ENCODE peak calls at places on chromosomes 16 and 17, in six cellular contexts. T, Y, N, G, R and M are unnamed samples.

GRCh38 chr17:80845863-80846671 is 145.6 kb upstream of the CHMP6 start:
- DNase-seq in Y (no peak), N (peak), G (no peak), R (no peak), T (no peak), M (no peak)

GRCh38 chr16:29990883-29991570 is 4.4 kb downstream of the HIRIP3 start:
- DNase-seq in R (no peak), T (peak), Y (peak), N (no peak), G (no peak), M (no peak)

GRCh38 chr17:7405413-7405881 is 1.6 kb upstream of the TMEM256 start:
- DNase-seq in N (peak), Y (no peak), R (peak), T (no peak), G (no peak), M (no peak)

GRCh38 chr17:2683912-2684311 is 27.7 kb downstream of the CLUH start:
- DNase-seq in N (no peak), R (no peak), G (peak), T (no peak), Y (no peak), M (no peak)

GRCh38 chr17:79033741-79034501 is 10.0 kb downstream of the C1QTNF1 start:
- DNase-seq in N (no peak), Y (peak), R (no peak), G (peak), T (no peak), M (no peak)

GRCh38 chr17:77696151-77696719 is 262.3 kb upstream of the TNRC6C start:
- DNase-seq in N (peak), T (no peak), Y (no peak), G (no peak), R (no peak), M (no peak)

GRCh38 chr17:39653662-39654331 is 11.4 kb upstream of the TCAP start:
- DNase-seq in Y (peak), G (peak), N (peak), T (no peak), R (peak), M (no peak)

GRCh38 chr17:47643116-47643515 is 6.6 kb upstream of the KPNB1 start:
- DNase-seq in N (no peak), R (no peak), G (no peak), T (no peak), Y (no peak), M (no peak)

GRCh38 chr17:31581022-31581483 is 189.6 kb downstream of the RAB11FIP4 start:
- DNase-seq in N (peak), T (peak), R (peak), G (no peak), Y (peak), M (peak)

GRCh38 chr17:50062323-50063243 is 6.7 kb downstream of the ITGA3 start:
- DNase-seq in G (peak), Y (peak), T (no peak), R (peak), N (peak), M (no peak)

GRCh38 chr17:77815127-77815905 is 143.2 kb upstream of the TNRC6C start:
- DNase-seq in G (no peak), R (no peak), Y (peak), T (no peak), N (no peak), M (no peak)

GRCh38 chr17:74972107-74972972 is at the start of gene HID1:
- DNase-seq in Y (peak), R (peak), T (peak), N (peak), G (no peak), M (peak)